ENCODE peak calls at places on chromosomes 16 and 17, in ten cellular contexts. K, M, T, R, A, I, Y, F, B and D are unnamed samples.
A peak's percentile ranks its signal among the peaks of the same experiment; 100 is the strongest.

GRCh38 chr16:22787456-22788189 is 26.3 kb upstream of the HS3ST2 start:
- DNase-seq in T (no peak), F (no peak), B (peak; percentile 97), K (no peak), Y (no peak), M (peak; percentile 15), A (no peak), R (no peak), I (peak; percentile 74), D (peak; percentile 87)

GRCh38 chr17:2337152-2337810 is at the start of gene SGSM2:
- DNase-seq in T (peak; percentile 54), F (peak; percentile 60), Y (peak; percentile 60), B (peak; percentile 35), A (no peak), I (peak; percentile 77), R (peak; percentile 69), K (peak; percentile 91), M (peak; percentile 79), D (peak; percentile 51)

GRCh38 chr16:57970971-57971370 is at the start of gene CNGB1:
- DNase-seq in R (no peak), F (no peak), A (no peak), B (no peak), I (no peak), K (no peak), Y (no peak), T (no peak), M (no peak), D (no peak)

GRCh38 chr16:56364865-56365264 is 60.5 kb downstream of the AMFR start:
- DNase-seq in T (no peak), R (no peak), B (no peak), A (no peak), M (no peak), Y (no peak), F (no peak), K (peak; percentile 80), I (no peak), D (no peak)

GRCh38 chr17:82020874-82021727 is 1.6 kb downstream of the CENPX start:
- DNase-seq in I (peak; percentile 88), M (peak; percentile 80), T (peak; percentile 77), B (peak; percentile 82), K (peak; percentile 93), Y (peak; percentile 77), F (peak; percentile 86), A (peak; percentile 68), R (no peak), D (peak; percentile 75)

GRCh38 chr16:3259829-3260228 is 3.4 kb upstream of the MEFV start:
- DNase-seq in K (no peak), T (no peak), B (no peak), M (no peak), I (no peak), A (no peak), F (no peak), Y (no peak), R (no peak), D (no peak)

GRCh38 chr17:27630607-27631408 is at the start of gene LGALS9:
- DNase-seq in M (no peak), T (no peak), F (no peak), A (no peak), R (no peak), I (no peak), K (no peak), Y (peak; percentile 24), B (peak; percentile 89), D (peak; percentile 59)

GRCh38 chr17:72518810-72519597 is 398.2 kb downstream of the SOX9 start:
- DNase-seq in F (no peak), T (no peak), R (peak; percentile 41), B (no peak), I (no peak), M (no peak), A (no peak), K (no peak), Y (no peak), D (no peak)

GRCh38 chr17:28747046-28747691 is 3.4 kb downstream of the TRAF4 start:
- DNase-seq in M (no peak), B (no peak), F (peak; percentile 51), R (no peak), I (peak; percentile 64), K (no peak), Y (no peak), A (no peak), T (no peak), D (no peak)

GRCh38 chr17:41910701-41911391 is 7.9 kb downstream of the ACLY start:
- DNase-seq in I (peak; percentile 95), Y (peak; percentile 91), B (peak; percentile 98), M (peak; percentile 89), T (no peak), R (no peak), F (no peak), K (no peak), A (no peak), D (peak; percentile 99)